ENCODE peak calls at places on chromosomes 6 and 20, in nine cellular contexts. One of them, this sample, is unnamed.

GRCh38 chr20:59835057-59835447 is 98.4 kb downstream of the SYCP2 start:
- DNase-seq in activated CD8-positive, alpha-beta T cell treated with anti-CD3 and anti-CD28 coated beads for 36 hours: no peak
- DNase-seq in substantia nigra: no peak
- DNase-seq in foreskin fibroblast: peak
- DNase-seq in heart right ventricle: no peak
- DNase-seq in RWPE1: no peak
- DNase-seq in AG04450: no peak
- DNase-seq in HL-60: no peak
- DNase-seq in germinal center: no peak
- DNase-seq in this sample: no peak

GRCh38 chr6:34260576-34261267 is 11.9 kb upstream of the SMIM29 start:
- DNase-seq in activated CD8-positive, alpha-beta T cell treated with anti-CD3 and anti-CD28 coated beads for 36 hours: no peak
- DNase-seq in substantia nigra: no peak
- DNase-seq in foreskin fibroblast: no peak
- DNase-seq in heart right ventricle: no peak
- DNase-seq in RWPE1: no peak
- DNase-seq in AG04450: no peak
- DNase-seq in HL-60: no peak
- DNase-seq in germinal center: no peak
- DNase-seq in this sample: no peak

GRCh38 chr6:149925253-149925973 is 2.5 kb upstream of the RAET1G start:
- DNase-seq in activated CD8-positive, alpha-beta T cell treated with anti-CD3 and anti-CD28 coated beads for 36 hours: no peak
- DNase-seq in substantia nigra: no peak
- DNase-seq in foreskin fibroblast: no peak
- DNase-seq in heart right ventricle: no peak
- DNase-seq in RWPE1: no peak
- DNase-seq in AG04450: no peak
- DNase-seq in HL-60: peak
- DNase-seq in germinal center: no peak
- DNase-seq in this sample: no peak

GRCh38 chr6:40397287-40398033 is 189.7 kb downstream of the LRFN2 start:
- DNase-seq in activated CD8-positive, alpha-beta T cell treated with anti-CD3 and anti-CD28 coated beads for 36 hours: no peak
- DNase-seq in substantia nigra: no peak
- DNase-seq in foreskin fibroblast: no peak
- DNase-seq in heart right ventricle: no peak
- DNase-seq in RWPE1: no peak
- DNase-seq in AG04450: no peak
- DNase-seq in HL-60: no peak
- DNase-seq in germinal center: no peak
- DNase-seq in this sample: no peak

GRCh38 chr6:144477396-144477795 is 192.3 kb downstream of the UTRN start:
- DNase-seq in activated CD8-positive, alpha-beta T cell treated with anti-CD3 and anti-CD28 coated beads for 36 hours: no peak
- DNase-seq in substantia nigra: no peak
- DNase-seq in foreskin fibroblast: peak
- DNase-seq in heart right ventricle: no peak
- DNase-seq in RWPE1: no peak
- DNase-seq in AG04450: no peak
- DNase-seq in HL-60: no peak
- DNase-seq in germinal center: no peak
- DNase-seq in this sample: no peak

GRCh38 chr6:30061766-30062458 is 847 bp downstream of the POLR1H start:
- DNase-seq in activated CD8-positive, alpha-beta T cell treated with anti-CD3 and anti-CD28 coated beads for 36 hours: peak
- DNase-seq in substantia nigra: no peak
- DNase-seq in foreskin fibroblast: no peak
- DNase-seq in heart right ventricle: no peak
- DNase-seq in RWPE1: no peak
- DNase-seq in AG04450: no peak
- DNase-seq in HL-60: peak
- DNase-seq in germinal center: peak
- DNase-seq in this sample: no peak

GRCh38 chr20:44614525-44614924 is 32.1 kb downstream of the PKIG start:
- DNase-seq in activated CD8-positive, alpha-beta T cell treated with anti-CD3 and anti-CD28 coated beads for 36 hours: no peak
- DNase-seq in substantia nigra: no peak
- DNase-seq in foreskin fibroblast: no peak
- DNase-seq in heart right ventricle: peak
- DNase-seq in RWPE1: no peak
- DNase-seq in AG04450: no peak
- DNase-seq in HL-60: no peak
- DNase-seq in germinal center: no peak
- DNase-seq in this sample: no peak

GRCh38 chr20:24118781-24119175 is 130.2 kb upstream of the GGTLC1 start:
- DNase-seq in activated CD8-positive, alpha-beta T cell treated with anti-CD3 and anti-CD28 coated beads for 36 hours: no peak
- DNase-seq in substantia nigra: no peak
- DNase-seq in foreskin fibroblast: peak
- DNase-seq in heart right ventricle: no peak
- DNase-seq in RWPE1: peak
- DNase-seq in AG04450: no peak
- DNase-seq in HL-60: no peak
- DNase-seq in germinal center: no peak
- DNase-seq in this sample: no peak

GRCh38 chr6:48881551-48881950 is 581.5 kb downstream of the MMUT start:
- DNase-seq in activated CD8-positive, alpha-beta T cell treated with anti-CD3 and anti-CD28 coated beads for 36 hours: no peak
- DNase-seq in substantia nigra: no peak
- DNase-seq in foreskin fibroblast: peak
- DNase-seq in heart right ventricle: no peak
- DNase-seq in RWPE1: no peak
- DNase-seq in AG04450: no peak
- DNase-seq in HL-60: no peak
- DNase-seq in germinal center: no peak
- DNase-seq in this sample: no peak

GRCh38 chr20:43220612-43221011 is 30.9 kb upstream of the PTPRT start:
- DNase-seq in activated CD8-positive, alpha-beta T cell treated with anti-CD3 and anti-CD28 coated beads for 36 hours: no peak
- DNase-seq in substantia nigra: no peak
- DNase-seq in foreskin fibroblast: no peak
- DNase-seq in heart right ventricle: peak
- DNase-seq in RWPE1: no peak
- DNase-seq in AG04450: no peak
- DNase-seq in HL-60: no peak
- DNase-seq in germinal center: no peak
- DNase-seq in this sample: no peak

GRCh38 chr6:128826606-128827005 is 56.3 kb upstream of the LAMA2 start:
- DNase-seq in activated CD8-positive, alpha-beta T cell treated with anti-CD3 and anti-CD28 coated beads for 36 hours: no peak
- DNase-seq in substantia nigra: no peak
- DNase-seq in foreskin fibroblast: no peak
- DNase-seq in heart right ventricle: no peak
- DNase-seq in RWPE1: no peak
- DNase-seq in AG04450: no peak
- DNase-seq in HL-60: no peak
- DNase-seq in germinal center: no peak
- DNase-seq in this sample: no peak

GRCh38 chr6:35972471-35972985 is 51.6 kb upstream of the SRPK1 start:
- DNase-seq in activated CD8-positive, alpha-beta T cell treated with anti-CD3 and anti-CD28 coated beads for 36 hours: no peak
- DNase-seq in substantia nigra: no peak
- DNase-seq in foreskin fibroblast: no peak
- DNase-seq in heart right ventricle: no peak
- DNase-seq in RWPE1: no peak
- DNase-seq in AG04450: no peak
- DNase-seq in HL-60: no peak
- DNase-seq in germinal center: no peak
- DNase-seq in this sample: no peak

GRCh38 chr6:63997727-63998126 is 362.1 kb downstream of the PHF3 start:
- DNase-seq in activated CD8-positive, alpha-beta T cell treated with anti-CD3 and anti-CD28 coated beads for 36 hours: no peak
- DNase-seq in substantia nigra: no peak
- DNase-seq in foreskin fibroblast: no peak
- DNase-seq in heart right ventricle: no peak
- DNase-seq in RWPE1: peak
- DNase-seq in AG04450: no peak
- DNase-seq in HL-60: no peak
- DNase-seq in germinal center: no peak
- DNase-seq in this sample: no peak

GRCh38 chr20:32110173-32110704 is 725 bp downstream of the TM9SF4 start:
- DNase-seq in activated CD8-positive, alpha-beta T cell treated with anti-CD3 and anti-CD28 coated beads for 36 hours: no peak
- DNase-seq in substantia nigra: no peak
- DNase-seq in foreskin fibroblast: no peak
- DNase-seq in heart right ventricle: no peak
- DNase-seq in RWPE1: no peak
- DNase-seq in AG04450: no peak
- DNase-seq in HL-60: no peak
- DNase-seq in germinal center: no peak
- DNase-seq in this sample: no peak

GRCh38 chr6:64310214-64310613 is 674.6 kb downstream of the PHF3 start:
- DNase-seq in activated CD8-positive, alpha-beta T cell treated with anti-CD3 and anti-CD28 coated beads for 36 hours: no peak
- DNase-seq in substantia nigra: no peak
- DNase-seq in foreskin fibroblast: no peak
- DNase-seq in heart right ventricle: no peak
- DNase-seq in RWPE1: no peak
- DNase-seq in AG04450: no peak
- DNase-seq in HL-60: no peak
- DNase-seq in germinal center: no peak
- DNase-seq in this sample: no peak

GRCh38 chr20:6636209-6637159 is 131.0 kb upstream of the BMP2 start:
- DNase-seq in activated CD8-positive, alpha-beta T cell treated with anti-CD3 and anti-CD28 coated beads for 36 hours: no peak
- DNase-seq in substantia nigra: no peak
- DNase-seq in foreskin fibroblast: peak
- DNase-seq in heart right ventricle: peak
- DNase-seq in RWPE1: peak
- DNase-seq in AG04450: peak
- DNase-seq in HL-60: peak
- DNase-seq in germinal center: no peak
- DNase-seq in this sample: no peak

GRCh38 chr6:155201461-155202226 is 62.2 kb upstream of the CLDN20 start:
- DNase-seq in activated CD8-positive, alpha-beta T cell treated with anti-CD3 and anti-CD28 coated beads for 36 hours: no peak
- DNase-seq in substantia nigra: no peak
- DNase-seq in foreskin fibroblast: peak
- DNase-seq in heart right ventricle: no peak
- DNase-seq in RWPE1: peak
- DNase-seq in AG04450: peak
- DNase-seq in HL-60: no peak
- DNase-seq in germinal center: no peak
- DNase-seq in this sample: peak

This sample was measured in NCI-H1436.